ENCODE peak calls at places on chromosomes 1 and 21, in six cellular contexts. One of them, this sample, is unnamed.

GRCh38 chr1:216325946-216326345 is 97.3 kb downstream of the USH2A start:
- DNase-seq in mesenchymal stem cell: peak
- DNase-seq in upper lobe of right lung: no peak
- DNase-seq in substantia nigra: no peak
- DNase-seq in pancreas: no peak
- DNase-seq in aorta: no peak
- DNase-seq in this sample: no peak

GRCh38 chr1:234870020-234870378 is 258.6 kb downstream of the TOMM20 start:
- DNase-seq in mesenchymal stem cell: no peak
- DNase-seq in aorta: no peak
- DNase-seq in pancreas: no peak
- DNase-seq in substantia nigra: no peak
- DNase-seq in upper lobe of right lung: no peak
- DNase-seq in this sample: no peak

GRCh38 chr1:115373305-115373704 is 35.3 kb upstream of the NGF start:
- DNase-seq in aorta: no peak
- DNase-seq in pancreas: no peak
- DNase-seq in upper lobe of right lung: no peak
- DNase-seq in mesenchymal stem cell: peak
- DNase-seq in substantia nigra: no peak
- DNase-seq in this sample: peak

GRCh38 chr1:27522148-27522859 is 32.3 kb upstream of the WASF2 start:
- DNase-seq in substantia nigra: no peak
- DNase-seq in pancreas: no peak
- DNase-seq in upper lobe of right lung: no peak
- DNase-seq in aorta: peak
- DNase-seq in mesenchymal stem cell: no peak
- DNase-seq in this sample: no peak

GRCh38 chr1:66246371-66247262 is 287.3 kb upstream of the SGIP1 start:
- DNase-seq in mesenchymal stem cell: no peak
- DNase-seq in pancreas: no peak
- DNase-seq in substantia nigra: no peak
- DNase-seq in upper lobe of right lung: no peak
- DNase-seq in aorta: no peak
- DNase-seq in this sample: no peak

GRCh38 chr1:239816090-239816812 is 275.4 kb upstream of the FMN2 start:
- DNase-seq in upper lobe of right lung: peak
- DNase-seq in aorta: peak
- DNase-seq in pancreas: no peak
- DNase-seq in substantia nigra: no peak
- DNase-seq in mesenchymal stem cell: peak
- DNase-seq in this sample: peak

GRCh38 chr1:53553734-53554509 is 94.7 kb downstream of the DMRTB1 start:
- DNase-seq in substantia nigra: no peak
- DNase-seq in mesenchymal stem cell: no peak
- DNase-seq in upper lobe of right lung: peak
- DNase-seq in aorta: peak
- DNase-seq in pancreas: peak
- DNase-seq in this sample: no peak

GRCh38 chr1:184502154-184502553 is 115.3 kb downstream of the C1orf21 start:
- DNase-seq in upper lobe of right lung: no peak
- DNase-seq in mesenchymal stem cell: no peak
- DNase-seq in substantia nigra: no peak
- DNase-seq in pancreas: no peak
- DNase-seq in aorta: no peak
- DNase-seq in this sample: no peak

GRCh38 chr1:115262886-115263285 is 75.2 kb downstream of the NGF start:
- DNase-seq in pancreas: no peak
- DNase-seq in aorta: no peak
- DNase-seq in mesenchymal stem cell: no peak
- DNase-seq in substantia nigra: no peak
- DNase-seq in upper lobe of right lung: no peak
- DNase-seq in this sample: peak

GRCh38 chr1:33257388-33257758 is 1.1 kb downstream of the ZNF362 start:
- DNase-seq in upper lobe of right lung: no peak
- DNase-seq in mesenchymal stem cell: no peak
- DNase-seq in substantia nigra: no peak
- DNase-seq in pancreas: no peak
- DNase-seq in aorta: no peak
- DNase-seq in this sample: no peak

GRCh38 chr1:168365719-168366474 is 85.2 kb downstream of the TBX19 start:
- DNase-seq in aorta: no peak
- DNase-seq in pancreas: no peak
- DNase-seq in mesenchymal stem cell: no peak
- DNase-seq in upper lobe of right lung: no peak
- DNase-seq in substantia nigra: no peak
- DNase-seq in this sample: no peak

GRCh38 chr1:231264642-231265041 is 23.6 kb downstream of the GNPAT start:
- DNase-seq in substantia nigra: no peak
- DNase-seq in aorta: no peak
- DNase-seq in pancreas: no peak
- DNase-seq in mesenchymal stem cell: no peak
- DNase-seq in upper lobe of right lung: no peak
- DNase-seq in this sample: no peak

GRCh38 chr1:180053594-180054567 is 99.3 kb downstream of the CEP350 start:
- DNase-seq in upper lobe of right lung: no peak
- DNase-seq in aorta: no peak
- DNase-seq in substantia nigra: no peak
- DNase-seq in mesenchymal stem cell: peak
- DNase-seq in pancreas: no peak
- DNase-seq in this sample: no peak

GRCh38 chr21:27024316-27024715 is 57.4 kb upstream of the ADAMTS5 start:
- DNase-seq in mesenchymal stem cell: peak
- DNase-seq in aorta: no peak
- DNase-seq in substantia nigra: no peak
- DNase-seq in upper lobe of right lung: no peak
- DNase-seq in pancreas: no peak
- DNase-seq in this sample: peak

DNA sequence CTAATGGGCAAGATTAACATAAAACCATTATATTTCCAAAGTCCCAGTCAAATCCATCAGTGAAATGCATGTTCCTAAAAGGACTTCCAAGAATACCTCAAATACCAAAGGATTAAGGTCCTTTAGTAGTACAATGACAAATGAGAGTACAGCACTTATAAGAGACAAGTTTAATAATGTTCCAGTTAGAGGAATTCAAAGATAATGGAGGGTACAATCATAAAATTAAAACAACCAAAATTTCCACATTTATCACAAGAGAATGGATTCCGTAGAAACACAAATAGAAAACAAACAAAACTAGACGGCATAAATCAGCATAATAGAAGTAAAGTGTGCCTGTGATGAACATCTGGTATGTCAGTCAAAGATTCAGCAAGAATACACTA is 32.9 kb upstream of the C1orf53 start:
- DNase-seq in upper lobe of right lung: no peak
- DNase-seq in pancreas: no peak
- DNase-seq in substantia nigra: no peak
- DNase-seq in aorta: no peak
- DNase-seq in mesenchymal stem cell: no peak
- DNase-seq in this sample: no peak
- H3K27ac ChIP-seq in upper lobe of right lung: no peak
- H3K27ac ChIP-seq in pancreas: no peak
- H3K27ac ChIP-seq in substantia nigra: no peak
- H3K27ac ChIP-seq in aorta: no peak
- H3K27ac ChIP-seq in mesenchymal stem cell: no peak
- H3K27ac ChIP-seq in this sample: no peak

GRCh38 chr1:170309389-170310013 is 163.7 kb downstream of the NTMT2 start:
- DNase-seq in substantia nigra: no peak
- DNase-seq in pancreas: no peak
- DNase-seq in upper lobe of right lung: no peak
- DNase-seq in aorta: peak
- DNase-seq in mesenchymal stem cell: peak
- DNase-seq in this sample: peak

GRCh38 chr1:170310931-170311330 is 165.2 kb downstream of the NTMT2 start:
- DNase-seq in aorta: no peak
- DNase-seq in mesenchymal stem cell: peak
- DNase-seq in upper lobe of right lung: no peak
- DNase-seq in substantia nigra: no peak
- DNase-seq in pancreas: no peak
- DNase-seq in this sample: no peak

GRCh38 chr1:170306948-170307347 is 161.2 kb downstream of the NTMT2 start:
- DNase-seq in aorta: no peak
- DNase-seq in upper lobe of right lung: no peak
- DNase-seq in mesenchymal stem cell: no peak
- DNase-seq in substantia nigra: no peak
- DNase-seq in pancreas: no peak
- DNase-seq in this sample: no peak

GRCh38 chr1:170307426-170307825 is 161.7 kb downstream of the NTMT2 start:
- DNase-seq in upper lobe of right lung: no peak
- DNase-seq in mesenchymal stem cell: peak
- DNase-seq in substantia nigra: no peak
- DNase-seq in aorta: no peak
- DNase-seq in pancreas: no peak
- DNase-seq in this sample: no peak

DNA sequence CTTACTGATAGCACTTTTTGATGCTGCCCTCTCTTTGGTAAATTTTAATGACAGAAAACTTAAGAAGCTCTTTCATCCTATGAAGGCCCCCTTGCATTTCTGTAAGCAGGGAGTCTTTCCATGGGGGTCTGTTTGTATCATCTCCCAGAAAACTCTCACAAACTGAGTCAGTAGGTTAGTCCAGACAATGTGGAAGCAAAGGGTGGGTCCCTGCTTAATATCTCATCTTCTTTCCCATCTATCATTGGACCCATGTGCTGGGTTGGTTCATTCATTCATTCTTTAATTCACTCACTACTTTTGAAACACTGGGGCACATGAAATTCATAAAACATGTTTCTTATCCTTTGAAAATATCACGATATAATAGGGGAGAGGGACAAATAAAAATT is 164.3 kb downstream of the NTMT2 start:
- DNase-seq in pancreas: no peak
- DNase-seq in aorta: no peak
- DNase-seq in mesenchymal stem cell: no peak
- DNase-seq in upper lobe of right lung: no peak
- DNase-seq in substantia nigra: no peak
- DNase-seq in this sample: no peak
- H3K27ac ChIP-seq in pancreas: no peak
- H3K27ac ChIP-seq in aorta: peak
- H3K27ac ChIP-seq in mesenchymal stem cell: peak
- H3K27ac ChIP-seq in upper lobe of right lung: no peak
- H3K27ac ChIP-seq in substantia nigra: no peak
- H3K27ac ChIP-seq in this sample: peak

GRCh38 chr21:45460611-45461368 is 55.8 kb downstream of the COL18A1 start:
- DNase-seq in pancreas: no peak
- DNase-seq in mesenchymal stem cell: peak
- DNase-seq in upper lobe of right lung: no peak
- DNase-seq in aorta: peak
- DNase-seq in substantia nigra: no peak
- DNase-seq in this sample: peak
- H3K27ac ChIP-seq in pancreas: no peak
- H3K27ac ChIP-seq in mesenchymal stem cell: peak
- H3K27ac ChIP-seq in upper lobe of right lung: no peak
- H3K27ac ChIP-seq in aorta: peak
- H3K27ac ChIP-seq in substantia nigra: no peak
- H3K27ac ChIP-seq in this sample: peak

DNA sequence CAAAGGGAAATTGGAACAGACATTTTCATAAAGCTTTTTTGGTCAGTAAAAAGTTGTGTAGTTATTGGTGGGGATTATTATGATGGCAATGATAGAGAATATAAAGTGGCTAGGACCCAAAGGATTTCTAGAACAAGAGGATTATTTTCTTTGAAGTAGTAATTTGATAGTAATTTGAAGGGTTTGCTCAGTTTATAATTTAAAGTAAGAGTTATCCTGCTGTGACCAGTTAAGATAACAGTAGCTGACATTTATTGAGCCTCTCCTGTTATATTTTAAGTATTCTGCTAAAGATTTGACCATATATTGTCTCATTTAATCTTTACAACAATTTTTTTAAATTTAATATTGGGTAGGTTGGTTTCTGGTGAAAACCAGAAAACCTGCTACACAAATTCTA is 14.7 kb downstream of the CAPZA1 start:
- DNase-seq in mesenchymal stem cell: no peak
- DNase-seq in aorta: no peak
- DNase-seq in upper lobe of right lung: no peak
- DNase-seq in substantia nigra: no peak
- DNase-seq in pancreas: no peak
- DNase-seq in this sample: no peak
- H3K27ac ChIP-seq in mesenchymal stem cell: peak
- H3K27ac ChIP-seq in aorta: no peak
- H3K27ac ChIP-seq in upper lobe of right lung: no peak
- H3K27ac ChIP-seq in substantia nigra: no peak
- H3K27ac ChIP-seq in pancreas: no peak
- H3K27ac ChIP-seq in this sample: no peak

DNA sequence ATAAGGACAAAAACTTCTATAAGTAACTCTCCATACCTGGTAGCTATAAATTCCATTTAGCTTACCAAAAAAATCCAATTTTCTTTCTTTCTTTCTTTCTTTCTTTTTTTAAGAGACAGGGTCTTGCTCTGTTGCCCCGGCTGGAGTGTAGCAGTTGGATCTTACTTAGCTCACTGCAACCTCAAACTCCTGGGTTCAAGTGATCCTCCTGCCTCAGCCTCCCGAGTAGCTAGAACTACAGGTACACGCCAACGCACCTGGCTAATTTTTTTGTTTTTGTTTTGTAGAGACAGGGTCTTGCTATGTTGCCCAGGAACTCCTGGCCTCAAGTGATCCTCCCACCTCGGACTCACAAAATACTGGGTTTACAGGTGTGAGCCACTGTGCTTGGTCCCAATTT is 75.5 kb downstream of the EPS15 start:
- DNase-seq in upper lobe of right lung: no peak
- DNase-seq in substantia nigra: no peak
- DNase-seq in aorta: no peak
- DNase-seq in mesenchymal stem cell: no peak
- DNase-seq in pancreas: no peak
- DNase-seq in this sample: no peak
- H3K27ac ChIP-seq in upper lobe of right lung: no peak
- H3K27ac ChIP-seq in substantia nigra: no peak
- H3K27ac ChIP-seq in aorta: no peak
- H3K27ac ChIP-seq in mesenchymal stem cell: no peak
- H3K27ac ChIP-seq in pancreas: no peak
- H3K27ac ChIP-seq in this sample: peak

DNA sequence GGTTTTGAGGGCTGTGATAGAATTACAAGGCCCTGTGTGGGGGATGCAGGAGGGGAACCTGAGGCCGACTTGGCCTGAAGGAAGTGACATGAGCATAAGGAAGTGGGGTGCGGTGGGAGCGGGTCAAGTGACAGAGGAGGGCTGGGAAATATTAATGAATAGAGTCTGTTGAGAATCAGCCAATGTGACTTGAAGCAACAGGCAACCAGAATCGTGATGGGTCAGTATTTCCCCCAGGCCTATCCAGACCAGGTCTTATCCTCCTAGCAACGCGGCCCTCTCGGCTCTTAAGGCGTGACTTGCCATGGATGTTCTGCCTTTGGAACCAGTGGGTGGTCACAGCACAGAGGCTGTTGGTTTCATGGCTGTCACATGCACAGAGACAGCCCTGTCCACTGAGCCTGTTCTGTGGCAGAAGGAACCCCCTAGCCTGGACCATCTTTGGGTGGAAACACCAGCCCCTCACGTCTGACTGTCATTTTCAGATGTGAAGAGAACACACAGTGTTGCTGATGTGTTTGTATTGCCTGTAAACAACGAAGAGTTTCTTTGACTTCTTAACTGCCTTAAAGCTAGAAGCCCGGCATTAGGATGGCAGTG is 468.8 kb downstream of the CAMTA1 start:
- DNase-seq in upper lobe of right lung: no peak
- DNase-seq in substantia nigra: no peak
- DNase-seq in aorta: no peak
- DNase-seq in mesenchymal stem cell: no peak
- DNase-seq in pancreas: no peak
- DNase-seq in this sample: no peak
- H3K27ac ChIP-seq in upper lobe of right lung: no peak
- H3K27ac ChIP-seq in substantia nigra: no peak
- H3K27ac ChIP-seq in aorta: no peak
- H3K27ac ChIP-seq in mesenchymal stem cell: no peak
- H3K27ac ChIP-seq in pancreas: no peak
- H3K27ac ChIP-seq in this sample: no peak

This sample was measured in brain microvascular endothelial cell.